ENCODE peak calls at places on chromosome 22, in four cellular contexts. R is left ventricle myocardium inferior, U is mammary epithelial cell, X is testis. W is an unnamed sample.

GRCh38 chr22:46737105-46737975 is 712 bp downstream of the CERK start:
- DNase-seq in X (peak; percentile 44), R (peak; percentile 47), U (no peak), W (no peak)

GRCh38 chr22:33746501-33746928 is 173.8 kb downstream of the LARGE1 start:
- DNase-seq in U (no peak), R (no peak), X (no peak), W (no peak)

GRCh38 chr22:23063539-23064380 is 6.6 kb upstream of the GNAZ start:
- DNase-seq in U (no peak), R (no peak), X (peak; percentile 10), W (peak; percentile 84)

GRCh38 chr22:24938741-24939341 is 7.7 kb downstream of the LHFPL7 start:
- DNase-seq in X (peak; percentile 23), R (no peak), U (peak; percentile 48), W (no peak)

GRCh38 chr22:50420015-50420414 is 54.8 kb downstream of the SBF1 start:
- DNase-seq in U (no peak), R (no peak), X (no peak), W (no peak)

GRCh38 chr22:42427211-42427610 is 5.0 kb downstream of the NFAM1 start:
- DNase-seq in U (no peak), X (no peak), R (no peak), W (no peak)

GRCh38 chr22:44419429-44419828 is 78.6 kb downstream of the RTL6 start:
- DNase-seq in R (no peak), X (no peak), U (peak; percentile 27), W (no peak)

GRCh38 chr22:20086101-20086599 is 6.1 kb downstream of the DGCR8 start:
- DNase-seq in R (no peak), X (no peak), U (no peak), W (no peak)

GRCh38 chr22:44848296-44848741 is 95.9 kb downstream of the ARHGAP8 start:
- DNase-seq in U (no peak), R (no peak), X (no peak), W (no peak)

GRCh38 chr22:42967933-42968332 is 47.0 kb downstream of the PACSIN2 start:
- DNase-seq in R (peak; percentile 69), X (no peak), U (no peak), W (no peak)

GRCh38 chr22:42022162-42022847 is 23.7 kb downstream of the WBP2NL start:
- DNase-seq in R (no peak), X (no peak), U (peak; percentile 32), W (no peak)

DNA sequence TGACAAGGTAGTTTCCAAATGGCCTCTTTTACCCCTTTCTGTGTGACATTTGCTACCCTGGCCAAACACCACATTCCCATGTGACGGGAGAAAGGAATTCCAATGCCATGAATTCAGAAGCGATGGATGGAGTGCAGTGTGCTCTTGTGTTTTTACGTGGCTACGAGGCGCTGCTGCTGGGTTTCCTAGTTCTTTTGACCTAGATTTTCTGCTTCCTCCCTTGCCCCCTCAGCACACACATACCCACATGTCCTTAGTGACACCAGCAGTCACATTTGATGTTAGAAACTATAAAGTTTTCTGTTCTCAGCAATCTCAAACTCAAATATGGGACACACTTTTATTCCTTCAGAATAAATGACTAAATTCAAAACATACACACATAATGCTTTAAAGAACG is 7.8 kb upstream of the TMA7B start:
- DNase-seq in R (no peak), X (no peak), U (no peak), W (no peak)
- H3K4me1 ChIP-seq in R (peaks cover 13% of the 10 kb centered on the region), X (peaks cover 13% of the 10 kb centered on the region), U (peaks cover 9% of the 10 kb centered on the region), W (no peaks in the 10 kb centered on the region)

DNA sequence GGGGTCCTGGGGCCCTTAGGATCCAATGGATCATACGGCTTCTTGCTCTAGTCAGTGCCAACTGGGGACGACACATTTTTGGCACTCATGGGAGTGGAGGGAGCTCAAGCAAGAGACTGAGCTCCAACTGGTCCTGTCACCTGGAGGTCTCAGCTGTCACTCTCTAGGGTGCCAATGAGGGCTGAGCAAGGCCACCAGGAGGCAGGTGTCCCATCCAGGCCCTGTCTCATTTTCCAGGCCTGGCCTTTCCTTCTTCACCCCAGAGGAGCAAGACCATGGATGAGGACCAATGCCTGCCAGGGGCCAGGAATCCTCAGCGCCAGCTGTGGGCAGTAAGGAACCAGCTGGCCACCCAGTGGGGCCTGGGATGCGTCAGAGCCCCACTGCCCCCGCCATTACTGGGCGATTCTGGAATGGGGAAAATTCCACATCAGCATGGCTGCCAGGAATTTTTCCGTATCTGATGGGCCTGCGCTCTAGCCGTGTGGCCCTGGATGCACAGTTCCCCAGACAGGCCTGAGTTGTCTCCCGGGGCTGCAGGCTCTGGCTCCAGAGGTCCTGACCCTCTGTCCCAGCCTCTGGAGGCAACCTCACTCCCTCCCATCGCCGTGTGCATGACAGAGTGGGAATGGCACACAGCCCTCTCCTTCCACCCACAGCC is 676 bp upstream of the GAL3ST1 start:
- DNase-seq in U (no peak), X (peak; percentile 68), R (peak; percentile 30), W (no peak)
- TF ChIP-seq CTCF in U (no peak), X (no peak), R (no peak), W (no peak)

DNA sequence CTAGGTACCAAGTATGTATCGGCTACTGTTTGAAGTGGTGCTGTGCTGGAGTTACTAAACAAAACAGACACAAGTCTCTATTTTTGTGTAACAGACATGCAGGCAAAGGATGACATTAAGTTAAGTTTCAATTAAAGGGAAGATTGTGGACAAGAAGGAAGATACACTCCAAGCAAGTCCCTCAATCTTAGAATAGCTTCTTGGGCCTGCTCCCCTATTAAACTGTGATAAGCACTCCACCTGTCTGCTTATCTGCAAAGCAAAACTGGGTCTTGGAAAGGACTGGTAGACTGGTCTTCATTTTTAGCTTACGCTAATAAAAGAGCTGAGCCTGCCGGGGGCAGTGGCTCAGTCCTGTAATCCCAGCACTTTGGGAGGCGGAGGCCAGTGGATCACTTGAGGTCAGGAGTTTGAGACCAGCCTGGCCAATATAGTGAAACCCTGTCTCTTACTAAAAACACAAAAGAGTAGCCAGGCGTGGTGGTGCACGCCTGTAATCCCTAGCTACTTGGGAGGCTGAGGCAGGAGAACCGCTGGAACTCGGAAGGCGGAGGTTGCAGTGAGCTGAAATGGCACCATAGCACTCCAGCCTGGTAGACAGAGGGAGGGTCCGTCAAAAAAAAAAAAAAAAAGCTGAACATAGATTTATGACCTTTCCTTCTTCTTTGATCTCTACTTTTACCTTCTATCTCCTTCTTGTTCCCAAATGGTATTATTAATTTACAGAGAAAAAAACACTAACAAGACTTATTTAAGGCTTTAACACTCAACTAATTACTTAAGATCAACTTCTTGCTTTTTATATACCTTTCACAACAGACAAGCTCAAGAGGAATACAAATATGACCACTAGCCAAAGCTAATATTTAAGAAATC is 4.1 kb downstream of the DDX17 start:
- DNase-seq in R (no peak), U (no peak), X (no peak), W (no peak)
- H3K36me3 ChIP-seq in R (peaks cover 57% of the 10 kb centered on the region), U (peaks cover 45% of the 10 kb centered on the region), X (no peaks in the 10 kb centered on the region), W (peaks cover 4% of the 10 kb centered on the region)

DNA sequence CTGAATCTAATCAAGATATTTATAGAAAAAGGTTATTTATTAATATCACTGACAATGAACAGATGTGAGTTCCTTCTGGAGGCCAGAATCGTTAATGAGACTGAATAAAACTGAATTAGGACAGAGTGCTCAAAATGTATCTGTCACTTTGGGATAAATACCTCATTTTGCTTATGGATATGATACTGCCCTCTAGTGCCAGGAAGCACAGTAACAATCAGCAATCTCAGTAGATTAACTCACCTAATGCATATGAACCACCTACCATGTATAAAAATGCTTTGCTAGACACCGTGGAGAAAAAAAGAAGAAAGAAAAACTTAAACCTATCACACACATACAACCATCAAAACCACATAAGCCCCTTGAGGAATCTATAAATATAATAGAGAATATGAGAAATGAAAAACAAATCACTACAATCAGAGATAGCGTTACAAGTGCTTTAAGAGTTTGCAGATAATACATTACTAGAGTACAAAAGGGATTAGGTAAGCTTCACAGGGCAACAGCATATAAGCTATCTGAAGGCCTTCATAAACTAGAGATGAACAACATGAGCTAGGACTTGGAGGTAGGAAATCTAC is 117.4 kb downstream of the SGSM3 start:
- DNase-seq in U (no peak), R (no peak), X (no peak), W (no peak)
- H3K4me1 ChIP-seq in U (peaks cover 43% of the 10 kb centered on the region), R (peaks cover 70% of the 10 kb centered on the region), X (peaks cover 20% of the 10 kb centered on the region), W (peaks cover 57% of the 10 kb centered on the region)

W was measured in vagina.